ENCODE peak calls at places on chromosome 19, in nine cellular contexts. V, X, E, B, G, K, H, Q and M are unnamed samples.

GRCh38 chr19:676343-677105 is at the start of gene FSTL3:
- DNase-seq in V (no peak), X (peak), E (no peak), B (no peak), G (no peak), K (no peak), H (no peak), Q (no peak), M (no peak)

GRCh38 chr19:497476-497860 is 1.2 kb downstream of the MADCAM1 start:
- DNase-seq in V (no peak), X (no peak), E (no peak), B (no peak), G (no peak), K (no peak), H (no peak), Q (no peak), M (no peak)

GRCh38 chr19:47609885-47610545 is 1.1 kb downstream of the BICRA start:
- DNase-seq in V (peak), X (peak), E (no peak), B (peak), G (no peak), K (no peak), H (peak), Q (peak), M (peak)

GRCh38 chr19:55491546-55492360 is 3.5 kb downstream of the SSC5D start:
- DNase-seq in V (no peak), X (no peak), E (no peak), B (no peak), G (peak), K (no peak), H (no peak), Q (no peak), M (no peak)

GRCh38 chr19:17933414-17934129 is 757 bp downstream of the CCDC124 start:
- DNase-seq in V (no peak), X (no peak), E (no peak), B (no peak), G (no peak), K (no peak), H (no peak), Q (no peak), M (no peak)

GRCh38 chr19:31280266-31281006 is 68.8 kb downstream of the TSHZ3 start:
- DNase-seq in V (no peak), X (no peak), E (no peak), B (no peak), G (peak), K (no peak), H (no peak), Q (no peak), M (no peak)

GRCh38 chr19:39448271-39448670 is 2.9 kb downstream of the SUPT5H start:
- DNase-seq in V (no peak), X (no peak), E (no peak), B (peak), G (no peak), K (no peak), H (no peak), Q (no peak), M (no peak)

GRCh38 chr19:1074512-1075283 is 7.7 kb downstream of the ARHGAP45 start:
- DNase-seq in V (peak), X (peak), E (peak), B (peak), G (peak), K (no peak), H (peak), Q (peak), M (peak)

GRCh38 chr19:57406516-57407123 is 4.3 kb upstream of the ZNF17 start:
- DNase-seq in V (peak), X (peak), E (peak), B (peak), G (no peak), K (peak), H (peak), Q (peak), M (peak)

GRCh38 chr19:38034153-38034835 is 127.3 kb downstream of the SIPA1L3 start:
- DNase-seq in V (no peak), X (no peak), E (no peak), B (peak), G (no peak), K (no peak), H (no peak), Q (no peak), M (peak)

GRCh38 chr19:19427302-19427701 is 21.8 kb downstream of the GATAD2A start:
- DNase-seq in V (no peak), X (no peak), E (no peak), B (no peak), G (no peak), K (no peak), H (no peak), Q (no peak), M (no peak)

GRCh38 chr19:492091-492531 is 4.2 kb upstream of the MADCAM1 start:
- DNase-seq in V (no peak), X (no peak), E (no peak), B (no peak), G (no peak), K (no peak), H (peak), Q (no peak), M (no peak)